ENCODE peak calls at places on chromosomes 7 and 10, in six cellular contexts. M, P, C, Y, X and R are unnamed samples.

GRCh38 chr7:29734246-29734731 is 72.0 kb upstream of the WIPF3 start:
- DNase-seq in M (no peak), P (no peak), C (no peak), Y (no peak), X (no peak), R (no peak)

GRCh38 chr7:73992104-73992562 is 35.8 kb upstream of the ELN start:
- DNase-seq in M (peak), P (no peak), C (no peak), Y (peak), X (no peak), R (peak)

GRCh38 chr7:48366096-48366495 is 194.8 kb downstream of the ABCA13 start:
- DNase-seq in M (peak), P (no peak), C (no peak), Y (no peak), X (no peak), R (peak)

GRCh38 chr10:117165557-117166419 is 27.7 kb upstream of the VAX1 start:
- DNase-seq in M (peak), P (peak), C (peak), Y (no peak), X (no peak), R (peak)

GRCh38 chr7:151013728-151014497 is 10.4 kb downstream of the ATG9B start:
- DNase-seq in M (peak), P (peak), C (peak), Y (peak), X (peak), R (peak)

GRCh38 chr10:2798340-2798739 is 269.0 kb upstream of the PFKP start:
- DNase-seq in M (no peak), P (no peak), C (no peak), Y (no peak), X (no peak), R (no peak)

GRCh38 chr10:33107953-33108352 is 149.9 kb upstream of the ITGB1 start:
- DNase-seq in M (no peak), P (no peak), C (no peak), Y (no peak), X (no peak), R (no peak)

GRCh38 chr7:18555968-18556367 is 60.4 kb downstream of the HDAC9 start:
- DNase-seq in M (no peak), P (no peak), C (no peak), Y (no peak), X (no peak), R (peak)

GRCh38 chr7:123570390-123571182 is 13.0 kb upstream of the NDUFA5 start:
- DNase-seq in M (peak), P (no peak), C (no peak), Y (no peak), X (no peak), R (peak)

DNA sequence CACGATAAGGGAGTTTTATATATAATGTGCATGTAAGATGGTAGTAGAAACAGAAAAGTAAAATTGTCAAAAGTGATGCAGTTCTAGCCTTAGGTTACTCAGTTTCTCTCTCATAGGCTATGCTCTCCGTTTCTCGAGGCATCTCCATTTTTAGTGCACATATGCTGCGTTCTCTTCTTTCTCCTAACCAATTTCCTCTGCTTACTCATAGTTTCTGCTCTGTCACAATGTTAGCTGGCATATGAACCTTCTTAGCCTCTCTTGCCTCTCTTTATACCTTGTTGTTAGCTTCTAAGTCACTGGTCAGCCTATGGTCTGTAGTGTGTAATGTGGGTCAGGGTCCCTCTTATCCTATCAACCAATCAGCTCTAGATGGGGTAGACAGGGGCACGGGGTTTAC is 280.6 kb upstream of the ETV1 start:
- DNase-seq in M (no peak), P (no peak), C (no peak), Y (no peak), X (no peak), R (no peak)
- TF ChIP-seq CTCF in M (no peak), P (no peak), C (no peak), Y (no peak), X (no peak), R (no peak)

GRCh38 chr7:130748531-130749389 is 14.8 kb upstream of the KLF14 start:
- DNase-seq in M (no peak), P (no peak), C (no peak), Y (no peak), X (no peak), R (no peak)

GRCh38 chr7:130750774-130751173 is 16.8 kb upstream of the KLF14 start:
- DNase-seq in M (no peak), P (no peak), C (no peak), Y (no peak), X (no peak), R (no peak)

GRCh38 chr7:130756316-130756715 is 22.3 kb upstream of the KLF14 start:
- DNase-seq in M (no peak), P (no peak), C (no peak), Y (no peak), X (no peak), R (no peak)

GRCh38 chr7:130752424-130752823 is 18.4 kb upstream of the KLF14 start:
- DNase-seq in M (no peak), P (no peak), C (no peak), Y (no peak), X (no peak), R (no peak)
- H3K4me3 ChIP-seq in M (no peak), P (no peak), C (no peak), Y (no peak), X (no peak), R (no peak)

GRCh38 chr10:132276179-132276675 is 31.5 kb downstream of the STK32C start:
- DNase-seq in M (no peak), P (no peak), C (no peak), Y (no peak), X (no peak), R (no peak)

GRCh38 chr10:132274986-132275385 is 32.8 kb downstream of the STK32C start:
- DNase-seq in M (no peak), P (no peak), C (no peak), Y (no peak), X (no peak), R (no peak)

GRCh38 chr10:132276706-132277105 is 31.0 kb downstream of the STK32C start:
- DNase-seq in M (no peak), P (no peak), C (no peak), Y (no peak), X (no peak), R (no peak)

GRCh38 chr10:132274581-132274980 is 33.2 kb downstream of the STK32C start:
- DNase-seq in M (no peak), P (no peak), C (no peak), Y (no peak), X (no peak), R (no peak)

DNA sequence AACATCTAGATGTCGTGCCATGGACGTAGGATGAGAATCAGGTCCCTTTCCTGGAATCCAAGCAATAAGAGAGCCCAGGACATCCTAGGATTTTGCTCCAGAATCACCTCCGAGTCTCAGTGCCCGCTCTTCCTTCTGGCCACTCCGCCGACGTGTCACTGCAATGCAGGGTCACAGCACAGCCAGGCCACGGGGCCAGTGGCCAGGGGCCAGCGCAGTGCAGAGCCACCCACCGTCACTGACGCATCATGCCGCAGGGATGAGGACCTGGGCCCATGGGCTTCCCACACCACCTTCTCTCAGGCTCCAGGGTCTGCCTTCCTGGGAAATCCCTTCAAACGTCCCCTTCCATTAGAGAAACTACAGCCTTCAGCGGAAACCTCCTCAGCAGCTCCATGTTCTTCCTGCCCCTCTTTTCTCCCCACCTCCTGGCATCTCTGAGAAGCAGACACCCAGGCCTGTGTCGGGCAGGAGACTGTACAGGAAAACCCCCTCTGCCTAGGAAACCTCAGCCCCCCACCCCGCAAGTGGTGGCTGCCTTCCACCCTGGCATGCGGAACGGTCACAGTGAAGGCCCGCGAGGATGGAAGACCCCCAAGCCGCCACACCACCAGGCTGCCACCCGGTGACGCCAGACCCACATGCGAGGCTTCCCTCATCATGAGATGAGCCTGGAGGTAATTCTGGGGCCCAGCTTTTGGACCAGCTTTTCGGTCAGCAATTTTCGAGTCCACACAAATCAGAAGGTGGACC is 32.1 kb downstream of the STK32C start:
- DNase-seq in M (no peak), P (no peak), C (no peak), Y (no peak), X (no peak), R (no peak)
- TF ChIP-seq CTCF in M (no peak), P (no peak), C (no peak), Y (no peak), X (no peak), R (no peak)

DNA sequence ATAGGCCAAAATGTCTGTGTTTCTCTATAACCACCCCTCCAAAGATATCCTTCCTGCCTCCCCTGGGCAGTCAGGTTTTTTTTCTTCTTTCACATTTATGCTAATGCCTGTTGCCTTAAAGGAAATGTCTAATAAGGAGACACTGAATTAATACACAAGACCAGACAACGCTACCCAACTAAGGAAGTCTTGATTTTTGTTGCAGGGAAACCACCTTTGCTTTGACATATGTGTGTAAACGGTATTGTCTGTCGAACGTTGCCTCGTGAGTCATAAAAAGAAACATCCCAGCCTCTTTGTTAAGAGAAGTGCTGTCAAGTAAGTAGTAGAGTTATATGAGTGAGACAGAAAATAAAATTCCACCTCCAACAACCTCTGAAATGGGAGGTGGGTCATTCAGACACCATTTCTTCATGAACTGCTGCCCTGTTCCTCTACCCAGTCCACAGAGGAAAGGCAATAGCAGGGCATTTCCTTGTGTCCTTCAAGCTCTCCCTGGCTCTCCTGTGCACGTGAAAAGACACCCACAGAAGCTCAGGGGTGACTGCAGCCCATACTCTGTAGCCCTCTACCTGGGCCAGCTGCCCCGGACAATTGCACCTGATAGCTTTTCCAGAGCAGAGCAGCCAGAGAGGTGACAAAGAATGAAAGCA is 10.2 kb downstream of the ST8SIA6 start:
- DNase-seq in M (no peak), P (no peak), C (no peak), Y (no peak), X (peak), R (peak)
- H3K4me3 ChIP-seq in M (no peak), P (no peak), C (no peak), Y (no peak), X (no peak), R (no peak)